ENCODE peak calls at places on chromosome 1, in eight cellular contexts. I is activated CD4-positive, alpha-beta T cell treated with anti-CD3 and anti-CD28 coated beads, Interleukin-2, amount 50 U/mL, for 48 hours; L is AG10803; Y is retinal pigment epithelial cell; A is iPS-NIHi11; J is HEK293T; S is NCI-H187; Z is aorta. M is an unnamed sample.

GRCh38 chr1:3552176-3552575 is 59.1 kb downstream of the MEGF6 start:
- DNase-seq in S (no peak), L (no peak), J (no peak), I (no peak), Z (no peak), A (no peak), Y (no peak), M (no peak)

GRCh38 chr1:230268371-230269170 is 157.6 kb downstream of the PGBD5 start:
- DNase-seq in I (no peak), J (peak; percentile 92), S (peak; percentile 29), Y (peak; percentile 32), A (peak; percentile 90), Z (no peak), L (peak; percentile 68), M (no peak)

GRCh38 chr1:147622731-147623130 is 47.6 kb downstream of the ACP6 start:
- DNase-seq in S (no peak), L (peak; percentile 58), J (no peak), Z (no peak), Y (no peak), I (no peak), A (no peak), M (no peak)

GRCh38 chr1:93907718-93908117 is 1.5 kb downstream of the GCLM start:
- DNase-seq in Z (no peak), Y (no peak), A (no peak), I (no peak), L (peak; percentile 54), S (no peak), J (no peak), M (no peak)

GRCh38 chr1:7298145-7298544 is 473.0 kb upstream of the VAMP3 start:
- DNase-seq in S (no peak), L (no peak), A (peak; percentile 35), J (no peak), Y (no peak), I (no peak), Z (no peak), M (peak; percentile 58)

GRCh38 chr1:6121021-6121421 is 59.1 kb downstream of the CHD5 start:
- DNase-seq in S (no peak), Y (no peak), I (no peak), Z (peak; percentile 30), J (no peak), A (no peak), L (no peak), M (no peak)

GRCh38 chr1:97562096-97562495 is 358.7 kb downstream of the DPYD start:
- DNase-seq in A (no peak), Z (no peak), L (peak; percentile 87), I (no peak), Y (peak; percentile 51), J (no peak), S (no peak), M (no peak)

GRCh38 chr1:115112496-115113375 is 23.4 kb upstream of the TSPAN2 start:
- DNase-seq in L (no peak), J (peak; percentile 73), A (peak; percentile 56), Y (no peak), Z (no peak), I (peak; percentile 62), S (no peak), M (no peak)

GRCh38 chr1:232648316-232648715 is 18.4 kb upstream of the SIPA1L2 start:
- DNase-seq in I (no peak), A (no peak), L (no peak), Z (no peak), Y (no peak), J (no peak), S (no peak), M (no peak)

GRCh38 chr1:32878183-32878582 is 7.5 kb upstream of the FNDC5 start:
- DNase-seq in Y (no peak), J (no peak), L (peak; percentile 34), S (no peak), Z (no peak), I (no peak), A (peak; percentile 77), M (no peak)

GRCh38 chr1:203320546-203321272 is 15.4 kb downstream of the BTG2 start:
- DNase-seq in Y (no peak), J (no peak), S (peak; percentile 99), I (peak; percentile 48), L (peak; percentile 24), A (peak; percentile 68), Z (peak; percentile 66), M (no peak)

GRCh38 chr1:174040387-174040786 is 18.2 kb upstream of the RC3H1 start:
- DNase-seq in L (peak; percentile 59), Y (no peak), S (peak; percentile 26), A (no peak), J (no peak), Z (no peak), I (no peak), M (no peak)

GRCh38 chr1:156392427-156392826 is 23.4 kb downstream of the RHBG start:
- DNase-seq in Z (no peak), J (no peak), S (no peak), A (peak; percentile 38), Y (peak; percentile 36), I (no peak), L (no peak), M (no peak)

GRCh38 chr1:76587213-76587612 is 280.1 kb upstream of the ST6GALNAC5 start:
- DNase-seq in Z (no peak), J (no peak), Y (no peak), S (no peak), A (no peak), L (no peak), I (no peak), M (no peak)

GRCh38 chr1:111733183-111733995 is 5.8 kb downstream of the INKA2 start:
- DNase-seq in J (no peak), Z (peak; percentile 73), S (no peak), Y (no peak), L (peak; percentile 78), A (no peak), I (no peak), M (peak; percentile 90)

GRCh38 chr1:21930629-21931170 is 6.4 kb downstream of the HSPG2 start:
- DNase-seq in L (no peak), Z (no peak), I (no peak), S (no peak), A (no peak), Y (no peak), J (no peak), M (no peak)

GRCh38 chr1:180881806-180882509 is 30.7 kb upstream of the KIAA1614 start:
- DNase-seq in Z (no peak), S (no peak), L (peak; percentile 63), I (no peak), J (peak; percentile 60), Y (peak; percentile 28), A (peak; percentile 65), M (no peak)

GRCh38 chr1:24349891-24350290 is 30.7 kb downstream of the GRHL3 start:
- DNase-seq in A (no peak), L (no peak), J (no peak), S (no peak), Y (no peak), I (peak; percentile 27), Z (no peak), M (no peak)

GRCh38 chr1:33872681-33873080 is 8.8 kb downstream of the HMGB4 start:
- DNase-seq in A (no peak), J (no peak), S (no peak), Y (no peak), I (no peak), L (peak; percentile 48), Z (no peak), M (no peak)

GRCh38 chr1:89808429-89809117 is 12.3 kb upstream of the LRRC8D start:
- DNase-seq in L (peak; percentile 63), S (no peak), I (no peak), Z (no peak), J (no peak), Y (no peak), A (peak; percentile 31), M (no peak)

GRCh38 chr1:57018119-57018518 is 52.3 kb upstream of the C8B start:
- DNase-seq in S (no peak), Z (no peak), L (no peak), J (no peak), A (no peak), I (no peak), Y (no peak), M (no peak)

GRCh38 chr1:218829143-218829542 is 344.5 kb upstream of the LYPLAL1 start:
- DNase-seq in L (peak; percentile 3), S (no peak), Y (no peak), Z (no peak), A (no peak), I (no peak), J (no peak), M (no peak)

GRCh38 chr1:223358826-223359225 is 5.2 kb downstream of the SUSD4 start:
- DNase-seq in Y (no peak), A (no peak), Z (no peak), I (no peak), S (no peak), L (no peak), J (no peak), M (no peak)

GRCh38 chr1:201346987-201347386 is 30.5 kb downstream of the TNNT2 start:
- DNase-seq in Y (no peak), J (no peak), S (no peak), Z (no peak), I (no peak), A (no peak), L (no peak), M (no peak)

GRCh38 chr1:192805832-192806323 is 3.0 kb upstream of the RGS2 start:
- DNase-seq in I (no peak), L (peak; percentile 94), S (no peak), J (peak; percentile 55), A (peak; percentile 39), Y (no peak), Z (no peak), M (no peak)

GRCh38 chr1:216247937-216248336 is 175.3 kb downstream of the USH2A start:
- DNase-seq in A (no peak), J (no peak), Y (no peak), I (no peak), Z (no peak), S (no peak), L (no peak), M (no peak)

GRCh38 chr1:232376632-232377493 is 253.1 kb downstream of the SIPA1L2 start:
- DNase-seq in L (no peak), Z (no peak), I (no peak), S (no peak), Y (no peak), A (no peak), J (no peak), M (no peak)

GRCh38 chr1:182877331-182877730 is 38.2 kb downstream of the DHX9 start:
- DNase-seq in L (no peak), Z (no peak), A (no peak), J (no peak), Y (no peak), I (no peak), S (no peak), M (no peak)

GRCh38 chr1:8176279-8176678 is 141.6 kb upstream of the SLC45A1 start:
- DNase-seq in I (no peak), Y (no peak), S (no peak), A (no peak), L (no peak), J (no peak), Z (no peak), M (no peak)

GRCh38 chr1:208536176-208536575 is 292.0 kb upstream of the PLXNA2 start:
- DNase-seq in A (no peak), L (peak; percentile 17), S (no peak), Z (no peak), J (no peak), I (no peak), Y (no peak), M (no peak)

GRCh38 chr1:88061830-88062177 is 622.3 kb upstream of the PKN2 start:
- DNase-seq in L (peak; percentile 3), Y (no peak), I (no peak), S (no peak), J (no peak), A (no peak), Z (no peak), M (no peak)